ENCODE peak calls at places on chromosomes 6 and 20, in five cellular contexts. F, H, V, B and K are unnamed samples.

GRCh38 chr6:96059586-96059985 is 43.8 kb downstream of the FUT9 start:
- DNase-seq in F (no peak), H (no peak), V (no peak), B (no peak), K (no peak)

GRCh38 chr6:154675602-154676088 is 57.6 kb upstream of the SCAF8 start:
- DNase-seq in F (peak), H (peak), V (peak), B (peak), K (peak)

GRCh38 chr6:157528931-157529653 is 148.1 kb downstream of the ZDHHC14 start:
- DNase-seq in F (peak), H (no peak), V (no peak), B (no peak), K (no peak)

GRCh38 chr6:143980921-143981320 is 27.1 kb downstream of the PLAGL1 start:
- DNase-seq in F (no peak), H (no peak), V (no peak), B (no peak), K (no peak)

GRCh38 chr20:33370296-33370695 is 31.0 kb downstream of the CDK5RAP1 start:
- DNase-seq in F (no peak), H (no peak), V (no peak), B (no peak), K (no peak)

GRCh38 chr20:3071610-3072529 is at the start of gene OXT:
- DNase-seq in F (no peak), H (peak), V (no peak), B (peak), K (no peak)

GRCh38 chr6:87026961-87027360 is 67.9 kb downstream of the CGA start:
- DNase-seq in F (no peak), H (no peak), V (no peak), B (no peak), K (no peak)

GRCh38 chr20:57385940-57386339 is 5.3 kb upstream of the RBM38 start:
- DNase-seq in F (no peak), H (no peak), V (no peak), B (no peak), K (no peak)

GRCh38 chr6:146850238-146850896 is 251.6 kb downstream of the ADGB start:
- DNase-seq in F (peak), H (peak), V (no peak), B (no peak), K (no peak)

GRCh38 chr6:146300540-146300939 is 243.1 kb upstream of the RAB32 start:
- DNase-seq in F (no peak), H (no peak), V (no peak), B (no peak), K (no peak)

GRCh38 chr6:157961829-157962228 is 19.8 kb upstream of the SYNJ2 start:
- DNase-seq in F (no peak), H (no peak), V (no peak), B (no peak), K (no peak)

GRCh38 chr6:41366150-41366549 is 30.7 kb downstream of the NCR2 start:
- DNase-seq in F (no peak), H (no peak), V (no peak), B (no peak), K (no peak)

GRCh38 chr6:148364056-148364844 is 21.6 kb downstream of the SASH1 start:
- DNase-seq in F (peak), H (no peak), V (no peak), B (no peak), K (no peak)

GRCh38 chr20:41391587-41392001 is 25.0 kb upstream of the EMILIN3 start:
- DNase-seq in F (no peak), H (no peak), V (no peak), B (no peak), K (no peak)

GRCh38 chr6:106609699-106610098 is 19.6 kb downstream of the RTN4IP1 start:
- DNase-seq in F (no peak), H (no peak), V (peak), B (no peak), K (peak)

GRCh38 chr6:134983823-134984222 is 33.9 kb upstream of the ALDH8A1 start:
- DNase-seq in F (no peak), H (no peak), V (no peak), B (no peak), K (no peak)

GRCh38 chr20:62337558-62338293 is 29.4 kb downstream of the LAMA5 start:
- DNase-seq in F (no peak), H (no peak), V (no peak), B (peak), K (no peak)